ENCODE peak calls at places on chromosomes 16 and 17, in five cellular contexts. Q is CD8-positive, alpha-beta memory T cell; R is colonic mucosa; T is stomach; Y is breast epithelium. N is an unnamed sample.
A peak's percentile ranks its signal among the peaks of the same experiment; 100 is the strongest.

GRCh38 chr16:56189990-56190902 is 1.0 kb upstream of the GNAO1 start:
- DNase-seq in Q (no peak), R (no peak), T (no peak), Y (no peak), N (no peak)

GRCh38 chr17:42759982-42760651 is 910 bp upstream of the RAMP2 start:
- DNase-seq in Q (no peak), R (no peak), T (no peak), Y (no peak), N (no peak)

GRCh38 chr17:42979511-42980273 is at the start of gene PTGES3L:
- DNase-seq in Q (no peak), R (peak; percentile 61), T (no peak), Y (no peak), N (no peak)

GRCh38 chr17:32927724-32928526 is at the start of gene TMEM98:
- DNase-seq in Q (no peak), R (peak; percentile 52), T (peak; percentile 43), Y (no peak), N (no peak)

GRCh38 chr17:44222112-44222869 is 2.8 kb upstream of the UBTF start:
- DNase-seq in Q (peak; percentile 47), R (peak; percentile 91), T (peak; percentile 76), Y (no peak), N (no peak)

GRCh38 chr17:34998205-34998604 is 17.9 kb downstream of the LIG3 start:
- DNase-seq in Q (peak; percentile 71), R (peak; percentile 77), T (peak; percentile 70), Y (peak; percentile 48), N (peak; percentile 51)

GRCh38 chr17:40325156-40326013 is 16.4 kb downstream of the RARA start:
- DNase-seq in Q (peak; percentile 42), R (no peak), T (no peak), Y (no peak), N (no peak)

GRCh38 chr17:48617515-48618365 is 2.6 kb upstream of the HOXB8 start:
- DNase-seq in Q (no peak), R (no peak), T (no peak), Y (no peak), N (no peak)

GRCh38 chr16:55825115-55825728 is 7.7 kb downstream of the CES1 start:
- DNase-seq in Q (no peak), R (no peak), T (no peak), Y (peak; percentile 27), N (no peak)

GRCh38 chr16:71537643-71538042 is 11.4 kb downstream of the CHST4 start:
- DNase-seq in Q (peak; percentile 10), R (peak; percentile 44), T (no peak), Y (no peak), N (peak; percentile 8)

GRCh38 chr16:9297437-9298113 is 206.1 kb downstream of the HAPSTR1 start:
- DNase-seq in Q (no peak), R (no peak), T (peak; percentile 28), Y (no peak), N (no peak)

GRCh38 chr17:197352-197751 is 15.9 kb upstream of the DOC2B start:
- DNase-seq in Q (no peak), R (no peak), T (no peak), Y (no peak), N (no peak)

GRCh38 chr16:50269769-50270509 is 3.6 kb downstream of the ADCY7 start:
- DNase-seq in Q (no peak), R (no peak), T (no peak), Y (no peak), N (no peak)

GRCh38 chr16:51156836-51157235 is 5.8 kb upstream of the SALL1 start:
- DNase-seq in Q (no peak), R (no peak), T (no peak), Y (no peak), N (no peak)

GRCh38 chr17:6491071-6491700 is 46.9 kb downstream of the PIMREG start:
- DNase-seq in Q (no peak), R (no peak), T (no peak), Y (no peak), N (no peak)

GRCh38 chr16:65024649-65025243 is 97.1 kb downstream of the CDH11 start:
- DNase-seq in Q (no peak), R (no peak), T (no peak), Y (no peak), N (no peak)

GRCh38 chr17:74921769-74922168 is 1.3 kb downstream of the USH1G start:
- DNase-seq in Q (no peak), R (no peak), T (no peak), Y (no peak), N (no peak)

GRCh38 chr17:77619851-77620250 is 338.7 kb upstream of the TNRC6C start:
- DNase-seq in Q (no peak), R (no peak), T (no peak), Y (no peak), N (peak; percentile 45)

GRCh38 chr17:56756536-56756935 is 77.2 kb downstream of the C17orf67 start:
- DNase-seq in Q (no peak), R (no peak), T (no peak), Y (no peak), N (peak; percentile 85)

GRCh38 chr16:28950648-28951409 is at the start of gene NFATC2IP:
- DNase-seq in Q (peak; percentile 99), R (peak; percentile 100), T (peak; percentile 99), Y (peak; percentile 100), N (peak; percentile 99)

GRCh38 chr16:11781773-11782172 is 15.3 kb downstream of the ZC3H7A start:
- DNase-seq in Q (no peak), R (no peak), T (no peak), Y (no peak), N (no peak)

GRCh38 chr16:88497561-88498420 is 44.7 kb downstream of the ZFPM1 start:
- DNase-seq in Q (no peak), R (no peak), T (no peak), Y (no peak), N (no peak)

GRCh38 chr17:59815965-59816364 is 76.8 kb downstream of the TUBD1 start:
- DNase-seq in Q (no peak), R (no peak), T (no peak), Y (no peak), N (no peak)

GRCh38 chr17:76458580-76459490 is 5.9 kb upstream of the UBE2O start:
- DNase-seq in Q (no peak), R (peak; percentile 56), T (peak; percentile 70), Y (no peak), N (no peak)

GRCh38 chr17:73429440-73430164 is 117.8 kb upstream of the CDC42EP4 start:
- DNase-seq in Q (peak; percentile 75), R (peak; percentile 92), T (peak; percentile 86), Y (peak; percentile 76), N (peak; percentile 34)

GRCh38 chr16:3959148-3959547 is 78.6 kb upstream of the CREBBP start:
- DNase-seq in Q (no peak), R (no peak), T (no peak), Y (no peak), N (no peak)

GRCh38 chr17:63702223-63702577 is 2.3 kb upstream of the LIMD2 start:
- DNase-seq in Q (no peak), R (peak; percentile 42), T (peak; percentile 32), Y (no peak), N (no peak)

GRCh38 chr16:74923766-74924460 is 61.0 kb downstream of the WDR59 start:
- DNase-seq in Q (no peak), R (no peak), T (peak; percentile 28), Y (peak; percentile 47), N (no peak)

GRCh38 chr16:88068476-88069396 is 117.5 kb downstream of the BANP start:
- DNase-seq in Q (no peak), R (no peak), T (no peak), Y (no peak), N (no peak)

GRCh38 chr16:4244254-4244812 is 2.5 kb upstream of the SRL start:
- DNase-seq in Q (no peak), R (no peak), T (peak; percentile 62), Y (no peak), N (no peak)

GRCh38 chr17:41777157-41777578 is 9.3 kb downstream of the JUP start:
- DNase-seq in Q (no peak), R (no peak), T (peak; percentile 37), Y (no peak), N (no peak)

DNA sequence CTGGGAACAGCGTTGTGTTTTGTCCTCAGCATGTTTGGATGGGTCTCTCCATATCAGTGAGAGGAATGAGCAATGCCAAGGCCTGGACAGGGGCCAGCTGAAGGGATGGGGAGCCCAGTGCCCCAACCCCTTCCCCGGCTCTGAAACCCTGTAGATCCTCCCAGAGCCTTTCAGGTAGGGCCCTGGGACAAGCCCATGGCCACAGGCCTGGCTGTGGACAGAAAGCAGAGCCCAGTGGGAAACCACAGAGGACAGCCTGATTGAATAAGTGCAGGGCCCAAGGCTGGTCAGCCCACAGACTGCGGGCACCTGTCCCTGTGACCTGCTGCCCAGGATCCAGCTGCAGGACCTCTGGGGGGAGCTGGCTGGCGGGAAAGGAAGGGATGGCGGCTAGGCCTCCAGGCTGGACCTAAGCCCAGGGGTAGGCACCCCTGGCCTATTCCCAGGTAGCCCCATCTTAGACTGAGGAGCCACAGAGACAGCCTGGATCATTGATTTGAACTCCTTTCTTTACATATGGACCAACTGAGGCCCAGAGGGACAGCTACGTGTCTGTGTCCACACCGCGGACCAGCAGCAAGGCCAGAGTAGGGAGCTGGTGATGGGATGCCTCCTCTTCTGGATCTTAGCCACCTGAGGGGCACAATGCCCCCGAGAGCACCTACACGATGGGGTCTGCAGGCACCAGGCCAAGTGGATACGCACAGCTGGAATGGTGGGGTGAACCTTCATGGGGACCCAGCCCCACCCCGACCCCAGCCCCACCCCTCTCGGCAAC is 1.3 kb downstream of the CCDC102A start:
- DNase-seq in Q (peak; percentile 20), R (peak; percentile 21), T (peak; percentile 24), Y (peak; percentile 29), N (no peak)
- H3K4me3 ChIP-seq in Q (no peak overlapping the region), R (peak overlapping the region; percentile 68), T (peak overlapping the region; percentile 85), Y (peak overlapping the region; percentile 93), N (peak overlapping the region; percentile 87)

DNA sequence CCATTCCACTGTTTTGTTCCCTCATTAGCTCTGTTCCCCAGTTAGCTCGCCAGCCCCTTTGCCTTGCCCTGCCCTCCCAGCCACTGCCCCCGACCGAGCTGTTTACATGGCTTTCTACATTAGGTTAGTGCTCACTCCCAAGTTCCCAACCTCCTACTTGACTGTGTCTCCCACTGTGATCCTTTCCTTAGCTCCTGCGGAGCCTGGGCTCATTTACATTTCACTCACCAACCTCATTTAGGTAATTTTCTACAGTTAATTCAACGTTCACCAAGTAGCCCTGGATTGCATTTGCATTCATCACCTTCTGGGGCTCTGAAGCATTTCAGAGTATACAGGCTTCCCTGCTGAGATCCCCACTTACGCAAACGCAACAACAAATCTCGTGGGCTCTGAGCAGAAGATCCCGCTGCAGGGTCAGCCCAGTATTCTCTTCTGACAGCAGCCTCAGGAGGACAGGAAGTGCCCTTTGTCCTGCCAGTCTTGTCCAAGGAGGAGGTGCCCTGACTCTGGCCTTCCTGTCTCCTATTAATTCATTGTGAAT is 325.8 kb upstream of the CCL2 start:
- DNase-seq in Q (no peak), R (no peak), T (no peak), Y (no peak), N (no peak)
- H3K9me3 ChIP-seq in Q (no peaks in the 10 kb centered on the region), R (no peaks in the 10 kb centered on the region), T (no peaks in the 10 kb centered on the region), Y (no peaks in the 10 kb centered on the region), N (peaks cover 22% of the 10 kb centered on the region)

DNA sequence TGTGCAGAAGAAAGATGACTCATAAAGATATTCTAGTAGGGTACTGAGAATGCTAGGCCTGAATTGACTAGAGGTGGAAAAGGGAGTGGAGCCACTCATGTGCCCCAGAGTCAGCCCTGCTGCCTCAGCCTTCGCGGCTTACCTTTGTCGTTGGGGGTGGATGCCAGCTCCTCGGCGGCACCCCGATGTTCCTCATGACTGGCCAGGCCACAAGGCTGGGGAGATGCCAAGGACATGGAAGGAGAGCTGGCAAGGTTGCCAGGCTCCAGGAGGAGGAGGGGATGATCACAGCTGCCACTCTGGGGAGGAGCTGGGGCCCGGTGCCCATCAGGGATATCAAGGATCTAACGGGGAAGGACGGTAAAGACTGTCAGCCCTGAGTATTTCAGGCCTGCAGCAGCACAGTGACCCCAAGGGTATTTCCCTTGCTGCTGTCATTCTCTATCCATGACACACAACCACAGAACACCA is 9.6 kb upstream of the SLC35B1 start:
- DNase-seq in Q (no peak), R (no peak), T (peak; percentile 46), Y (peak; percentile 35), N (no peak)
- H3K27ac ChIP-seq in Q (peak overlapping the region; percentile 86), R (no peak overlapping the region), T (no peak overlapping the region), Y (no peak overlapping the region), N (no peak overlapping the region)

GRCh38 chr16:85330694-85331188 is 218.5 kb upstream of the CIBAR2 start:
- DNase-seq in Q (peak; percentile 45), R (no peak), T (no peak), Y (no peak), N (peak; percentile 62)
- H3K4me3 ChIP-seq in Q (no peak overlapping the region), R (no peak overlapping the region), T (no peak overlapping the region), Y (no peak overlapping the region), N (no peak overlapping the region)

N was measured in AG04450.